ENCODE peak calls at places on chromosomes 16 and 17, in five cellular contexts. D, N, Z, H and J are unnamed samples.

GRCh38 chr16:73051903-73052302 is 4.0 kb upstream of the ZFHX3 start:
- DNase-seq in D (no peak), N (no peak), Z (no peak), H (no peak), J (no peak)

GRCh38 chr17:51088287-51088686 is 32.4 kb downstream of the SPAG9 start:
- DNase-seq in D (no peak), N (no peak), Z (no peak), H (no peak), J (no peak)

GRCh38 chr17:32759476-32759875 is 117.4 kb downstream of the MYO1D start:
- DNase-seq in D (no peak), N (no peak), Z (no peak), H (no peak), J (no peak)

GRCh38 chr17:8226536-8227237 is 16.3 kb upstream of the AURKB start:
- DNase-seq in D (peak), N (peak), Z (no peak), H (peak), J (peak)

GRCh38 chr16:88444826-88445582 is 8.1 kb upstream of the ZFPM1 start:
- DNase-seq in D (no peak), N (no peak), Z (no peak), H (no peak), J (no peak)

GRCh38 chr17:51228177-51228576 is 31.7 kb downstream of the MBTD1 start:
- DNase-seq in D (no peak), N (peak), Z (no peak), H (no peak), J (peak)

GRCh38 chr17:36727577-36727976 is 126.2 kb downstream of the MRM1 start:
- DNase-seq in D (no peak), N (no peak), Z (no peak), H (no peak), J (no peak)

GRCh38 chr16:84907575-84907974 is 87.8 kb downstream of the CRISPLD2 start:
- DNase-seq in D (no peak), N (peak), Z (no peak), H (no peak), J (no peak)

GRCh38 chr16:50185005-50185505 is 31.9 kb downstream of the TENT4B start:
- DNase-seq in D (no peak), N (peak), Z (no peak), H (no peak), J (no peak)

GRCh38 chr17:9987779-9988585 is 82.9 kb upstream of the RCVRN start:
- DNase-seq in D (peak), N (no peak), Z (peak), H (no peak), J (peak)

GRCh38 chr17:6456914-6457687 is 12.8 kb downstream of the PIMREG start:
- DNase-seq in D (no peak), N (peak), Z (no peak), H (no peak), J (peak)

GRCh38 chr17:44543213-44543904 is 13.9 kb upstream of the FZD2 start:
- DNase-seq in D (peak), N (peak), Z (no peak), H (no peak), J (peak)

GRCh38 chr16:11225677-11226549 is 30.1 kb downstream of the SOCS1 start:
- DNase-seq in D (no peak), N (no peak), Z (no peak), H (no peak), J (no peak)

GRCh38 chr16:87877942-87878507 is 8.7 kb upstream of the SLC7A5 start:
- DNase-seq in D (no peak), N (no peak), Z (no peak), H (no peak), J (no peak)

GRCh38 chr16:81658373-81658772 is 120.7 kb upstream of the PLCG2 start:
- DNase-seq in D (no peak), N (no peak), Z (no peak), H (no peak), J (no peak)

GRCh38 chr16:67883146-67883871 is 1.4 kb upstream of the NRN1L start:
- DNase-seq in D (no peak), N (peak), Z (no peak), H (no peak), J (no peak)

GRCh38 chr17:64130559-64131001 is 636 bp upstream of the ERN1 start:
- DNase-seq in D (no peak), N (peak), Z (peak), H (peak), J (no peak)

GRCh38 chr17:29010586-29010985 is 4.8 kb upstream of the SEZ6 start:
- DNase-seq in D (no peak), N (no peak), Z (no peak), H (no peak), J (no peak)
- H3K4me3 ChIP-seq in D (no peak), N (no peak), Z (no peak), H (no peak), J (no peak)

GRCh38 chr17:4969551-4970231 is 2.1 kb upstream of the SPAG7 start:
- DNase-seq in D (no peak), N (no peak), Z (no peak), H (no peak), J (no peak)
- H3K4me3 ChIP-seq in D (peak), N (peak), Z (no peak), H (no peak), J (peak)

DNA sequence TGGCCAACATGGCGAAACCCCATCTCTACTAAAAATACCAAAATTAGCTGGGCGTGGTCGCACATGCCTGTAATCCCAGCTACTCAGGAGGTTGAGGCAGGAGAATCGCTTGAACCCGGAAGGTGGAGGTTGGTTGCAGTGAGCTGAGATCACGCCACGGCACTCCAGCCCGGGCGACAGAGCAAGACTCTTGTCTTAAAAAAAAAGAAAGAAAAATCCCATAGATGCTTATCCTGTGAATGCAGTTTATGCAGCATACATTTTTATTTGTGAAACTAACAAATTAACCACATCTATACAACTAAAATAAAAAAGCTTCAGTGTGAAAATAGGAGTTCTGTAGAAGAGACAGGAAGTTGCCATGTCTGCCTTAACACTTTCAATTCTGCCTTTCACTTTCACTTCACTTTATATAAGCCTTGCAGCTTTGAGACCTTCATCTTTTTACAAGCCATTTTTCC is 7.1 kb downstream of the IGSF6 start:
- DNase-seq in D (no peak), N (peak), Z (no peak), H (no peak), J (no peak)
- H3K4me3 ChIP-seq in D (no peak), N (peak), Z (peak), H (peak), J (no peak)

DNA sequence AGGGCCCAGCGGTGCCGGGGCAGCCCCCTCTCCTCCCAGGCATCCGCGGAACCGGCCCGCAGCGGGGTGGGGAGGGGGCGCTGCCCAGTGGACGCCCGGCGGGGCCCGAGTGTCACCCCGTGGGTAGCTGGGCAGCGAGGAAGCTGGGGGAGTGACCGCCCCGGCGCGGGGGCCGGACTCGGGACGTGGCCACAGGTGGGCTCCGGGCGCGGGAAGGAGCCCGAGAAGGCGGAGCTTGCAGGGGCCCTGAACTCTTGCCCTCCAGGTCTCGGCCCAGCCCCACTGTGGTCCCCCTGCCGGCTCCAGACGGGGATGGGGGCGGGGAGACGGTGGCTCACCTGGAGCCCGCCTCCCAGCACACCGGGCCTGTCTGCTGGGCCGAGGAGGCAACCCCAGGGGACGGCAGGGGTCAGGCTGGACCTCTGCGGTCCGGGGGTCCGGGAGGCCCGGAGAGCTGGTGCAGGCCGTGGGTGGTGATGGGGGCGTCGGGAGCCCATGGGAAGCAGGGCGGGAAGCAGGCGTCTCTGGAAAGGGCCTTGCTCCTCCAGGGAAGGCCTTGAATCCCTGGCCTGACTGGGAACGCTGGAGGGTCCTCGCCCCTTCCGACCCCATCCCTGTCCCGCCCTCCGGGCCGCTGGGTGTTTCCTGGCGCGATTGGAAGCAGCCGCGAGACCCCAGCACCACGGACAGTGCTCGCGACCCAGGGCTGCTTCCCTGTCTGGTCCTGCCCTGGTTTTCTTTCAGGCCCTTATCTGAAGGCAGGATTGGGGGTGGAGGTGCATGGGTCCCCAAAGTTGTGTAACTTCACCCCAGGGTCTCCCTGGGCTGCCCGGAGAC is 1.9 kb downstream of the MGAT5B start:
- DNase-seq in D (peak), N (no peak), Z (no peak), H (no peak), J (no peak)
- H3K4me3 ChIP-seq in D (peak), N (no peak), Z (no peak), H (no peak), J (no peak)

GRCh38 chr16:15947983-15948509 is 1.4 kb upstream of the ABCC1 start:
- DNase-seq in D (no peak), N (no peak), Z (no peak), H (no peak), J (no peak)
- H3K4me3 ChIP-seq in D (no peak), N (no peak), Z (no peak), H (no peak), J (no peak)